ENCODE peak calls at places on chromosomes 4 and X, in six cellular contexts. N is BJ, G is tibial artery, Z is ovary, Y is left lung, V is neural progenitor cell. T is an unnamed sample.

GRCh38 chr4:150283689-150284088 is 205.4 kb downstream of the DCLK2 start:
- DNase-seq in N (peak), G (no peak), Z (no peak), Y (no peak), V (no peak), T (no peak)

GRCh38 chr4:6972911-6973310 is 63.3 kb downstream of the TBC1D14 start:
- DNase-seq in N (no peak), G (no peak), Z (no peak), Y (no peak), V (peak), T (no peak)

GRCh38 chrX:55783723-55784122 is 66.2 kb downstream of the RRAGB start:
- DNase-seq in N (no peak), G (no peak), Z (no peak), Y (no peak), V (no peak), T (no peak)

GRCh38 chr4:76989391-76990061 is 40.0 kb downstream of the SEPTIN11 start:
- DNase-seq in N (no peak), G (no peak), Z (no peak), Y (no peak), V (no peak), T (no peak)

GRCh38 chrX:53494427-53494826 is 60.3 kb upstream of the HSD17B10 start:
- DNase-seq in N (no peak), G (no peak), Z (no peak), Y (no peak), V (no peak), T (no peak)

GRCh38 chrX:3044671-3045070 is 3.4 kb downstream of the ARSF start:
- DNase-seq in N (no peak), G (no peak), Z (no peak), Y (no peak), V (no peak), T (no peak)

GRCh38 chrX:47143894-47144625 is 442 bp downstream of the NDUFB11 start:
- DNase-seq in N (peak), G (no peak), Z (peak), Y (no peak), V (peak), T (no peak)

GRCh38 chr4:145177511-145177905 is 2.9 kb downstream of the OTUD4 start:
- DNase-seq in N (no peak), G (no peak), Z (no peak), Y (no peak), V (no peak), T (no peak)

GRCh38 chr4:139014391-139015268 is 951 bp upstream of the NOCT start:
- DNase-seq in N (peak), G (no peak), Z (no peak), Y (no peak), V (no peak), T (no peak)

GRCh38 chrX:1661048-1661921 is 46.4 kb downstream of the ASMT start:
- DNase-seq in N (no peak), G (peak), Z (no peak), Y (peak), V (peak), T (no peak)

GRCh38 chr4:152856960-152857359 is 77.2 kb downstream of the ARFIP1 start:
- DNase-seq in N (no peak), G (no peak), Z (no peak), Y (no peak), V (no peak), T (no peak)

GRCh38 chr4:127601029-127601428 is 31.7 kb upstream of the INTU start:
- DNase-seq in N (no peak), G (no peak), Z (no peak), Y (no peak), V (no peak), T (no peak)

GRCh38 chrX:13266641-13267420 is 53.0 kb downstream of the ATXN3L start:
- DNase-seq in N (no peak), G (no peak), Z (no peak), Y (no peak), V (peak), T (no peak)

GRCh38 chr4:67700119-67700873 is 659 bp downstream of the UBA6 start:
- DNase-seq in N (no peak), G (no peak), Z (no peak), Y (no peak), V (no peak), T (no peak)

GRCh38 chr4:107253090-107253489 is 217.0 kb upstream of the DKK2 start:
- DNase-seq in N (no peak), G (no peak), Z (no peak), Y (no peak), V (no peak), T (no peak)

GRCh38 chr4:120773641-120774040 is 148.9 kb downstream of the PRDM5 start:
- DNase-seq in N (no peak), G (no peak), Z (no peak), Y (no peak), V (no peak), T (no peak)

GRCh38 chr4:82733636-82734035 is 65.0 kb downstream of the SCD5 start:
- DNase-seq in N (no peak), G (no peak), Z (no peak), Y (no peak), V (no peak), T (no peak)

GRCh38 chr4:83810428-83810827 is 274.5 kb downstream of the GPAT3 start:
- DNase-seq in N (no peak), G (no peak), Z (no peak), Y (no peak), V (no peak), T (no peak)

GRCh38 chr4:149887091-149887490 is 71.4 kb upstream of the IQCM start:
- DNase-seq in N (no peak), G (no peak), Z (no peak), Y (no peak), V (no peak), T (no peak)

GRCh38 chr4:32117696-32118095 is 1397.5 kb downstream of the PCDH7 start:
- DNase-seq in N (no peak), G (no peak), Z (no peak), Y (no peak), V (peak), T (no peak)

GRCh38 chr4:128700659-128701350 is 108.7 kb upstream of the JADE1 start:
- DNase-seq in N (no peak), G (no peak), Z (no peak), Y (no peak), V (no peak), T (no peak)

GRCh38 chrX:153526801-153527599 is 9.6 kb downstream of the ATP2B3 start:
- DNase-seq in N (no peak), G (no peak), Z (no peak), Y (no peak), V (no peak), T (no peak)

GRCh38 chr4:80731436-80731835 is 299.1 kb upstream of the BMP3 start:
- DNase-seq in N (no peak), G (no peak), Z (no peak), Y (no peak), V (peak), T (no peak)

GRCh38 chrX:23902419-23902818 is 5.3 kb downstream of the APOO start:
- DNase-seq in N (no peak), G (no peak), Z (no peak), Y (no peak), V (peak), T (no peak)

GRCh38 chr4:140355288-140355687 is 18.2 kb upstream of the SCOC start:
- DNase-seq in N (no peak), G (no peak), Z (no peak), Y (no peak), V (no peak), T (no peak)

GRCh38 chrX:84340981-84341380 is 153.0 kb upstream of the RPS6KA6 start:
- DNase-seq in N (no peak), G (no peak), Z (no peak), Y (no peak), V (no peak), T (no peak)

GRCh38 chr4:77699731-77700210 is 94.2 kb downstream of the CXCL13 start:
- DNase-seq in N (peak), G (no peak), Z (no peak), Y (no peak), V (peak), T (no peak)

GRCh38 chr4:174255790-174256189 is 27.7 kb downstream of the FBXO8 start:
- DNase-seq in N (no peak), G (no peak), Z (no peak), Y (no peak), V (no peak), T (no peak)

GRCh38 chr4:10020106-10020505 is 1.2 kb downstream of the SLC2A9 start:
- DNase-seq in N (no peak), G (no peak), Z (no peak), Y (no peak), V (no peak), T (no peak)

GRCh38 chr4:94534401-94535312 is 82.9 kb downstream of the PDLIM5 start:
- DNase-seq in N (no peak), G (no peak), Z (no peak), Y (no peak), V (no peak), T (no peak)

GRCh38 chr4:105192474-105192873 is 45.8 kb downstream of the TET2 start:
- DNase-seq in N (no peak), G (no peak), Z (no peak), Y (no peak), V (no peak), T (no peak)

GRCh38 chr4:31422006-31422405 is 701.8 kb downstream of the PCDH7 start:
- DNase-seq in N (no peak), G (no peak), Z (no peak), Y (no peak), V (no peak), T (no peak)

GRCh38 chr4:16165931-16166330 is 60.3 kb downstream of the TAPT1 start:
- DNase-seq in N (no peak), G (no peak), Z (no peak), Y (no peak), V (no peak), T (no peak)

GRCh38 chrX:17987783-17988182 is 126.7 kb upstream of the RAI2 start:
- DNase-seq in N (no peak), G (no peak), Z (no peak), Y (no peak), V (no peak), T (no peak)

GRCh38 chr4:140150636-140150885 is 3.4 kb downstream of the MAML3 start:
- DNase-seq in N (no peak), G (no peak), Z (no peak), Y (no peak), V (no peak), T (peak)

GRCh38 chr4:156512622-156513021 is 459.0 kb downstream of the PDGFC start:
- DNase-seq in N (no peak), G (no peak), Z (no peak), Y (no peak), V (no peak), T (no peak)

GRCh38 chrX:1244164-1245076 is 24.2 kb upstream of the CSF2RA start:
- DNase-seq in N (no peak), G (no peak), Z (no peak), Y (no peak), V (peak), T (no peak)

GRCh38 chr4:184424993-184425758 is 49.2 kb downstream of the IRF2 start:
- DNase-seq in N (no peak), G (no peak), Z (peak), Y (no peak), V (no peak), T (no peak)

GRCh38 chr4:6322761-6323566 is 53.3 kb downstream of the WFS1 start:
- DNase-seq in N (no peak), G (no peak), Z (no peak), Y (no peak), V (no peak), T (no peak)

GRCh38 chrX:4243759-4244158 is 530.3 kb upstream of the PRKX start:
- DNase-seq in N (no peak), G (no peak), Z (no peak), Y (no peak), V (no peak), T (no peak)

DNA sequence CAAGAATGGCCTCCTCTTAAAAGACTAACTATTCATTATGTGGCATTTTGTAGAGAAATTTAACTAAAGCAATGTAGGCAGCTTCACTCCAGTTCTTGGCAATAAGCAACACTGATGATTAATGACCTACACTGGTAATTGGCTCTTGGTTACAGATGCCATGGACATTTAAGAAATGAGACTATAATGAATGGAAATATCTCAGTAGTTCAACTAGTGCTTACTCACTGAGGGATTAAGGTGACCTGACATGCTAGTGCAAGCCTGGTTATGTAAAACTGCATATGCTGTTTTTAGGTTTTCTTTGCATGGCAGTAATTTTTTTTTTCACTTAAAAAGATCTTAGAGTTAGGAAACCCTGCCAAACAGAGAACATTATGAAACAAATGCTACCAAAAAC is 152.7 kb upstream of the AADAT start:
- DNase-seq in N (no peak), G (no peak), Z (no peak), Y (no peak), V (no peak), T (no peak)
- H3K4me3 ChIP-seq in N (no peak), G (no peak), Z (no peak), Y (no peak), V (no peak), T (no peak)

DNA sequence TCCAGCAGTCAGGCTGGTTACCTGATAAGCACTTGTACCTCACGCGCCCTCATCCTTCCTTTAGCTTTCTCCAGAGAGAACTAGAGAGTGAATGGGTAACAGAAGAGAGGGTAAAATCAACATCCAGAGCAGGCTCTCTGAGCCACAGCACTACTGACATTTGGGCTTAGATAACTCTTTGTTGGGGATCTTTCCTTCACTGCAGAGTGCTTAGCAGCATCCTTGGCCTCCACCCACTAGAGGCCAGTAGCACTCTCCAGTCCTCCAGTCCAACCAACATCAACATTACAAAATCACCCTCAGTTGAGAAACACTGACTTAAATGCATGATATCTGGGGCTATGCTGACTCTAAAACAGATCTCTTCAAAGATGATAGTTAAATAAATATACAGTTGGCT is 220.7 kb downstream of the TACR3 start:
- DNase-seq in N (no peak), G (no peak), Z (no peak), Y (no peak), V (no peak), T (no peak)
- TF ChIP-seq CTCF in N (no peak), G (no peak), Z (no peak), Y (no peak), V (peak), T (no peak)

GRCh38 chr4:110512901-110513300 is 36.9 kb downstream of the ENPEP start:
- DNase-seq in N (no peak), G (no peak), Z (no peak), Y (no peak), V (no peak), T (no peak)

GRCh38 chr4:110518889-110519490 is 43.0 kb downstream of the ENPEP start:
- DNase-seq in N (no peak), G (no peak), Z (no peak), Y (no peak), V (peak), T (no peak)

GRCh38 chr4:110515676-110516075 is 39.7 kb downstream of the ENPEP start:
- DNase-seq in N (no peak), G (no peak), Z (no peak), Y (no peak), V (no peak), T (no peak)

GRCh38 chr4:110514889-110515479 is 39.0 kb downstream of the ENPEP start:
- DNase-seq in N (no peak), G (no peak), Z (no peak), Y (no peak), V (peak), T (no peak)

GRCh38 chr4:110516106-110516922 is 40.4 kb downstream of the ENPEP start:
- DNase-seq in N (no peak), G (peak), Z (peak), Y (peak), V (peak), T (peak)
- H3K4me3 ChIP-seq in N (no peak), G (peak), Z (peak), Y (peak), V (no peak), T (peak)

DNA sequence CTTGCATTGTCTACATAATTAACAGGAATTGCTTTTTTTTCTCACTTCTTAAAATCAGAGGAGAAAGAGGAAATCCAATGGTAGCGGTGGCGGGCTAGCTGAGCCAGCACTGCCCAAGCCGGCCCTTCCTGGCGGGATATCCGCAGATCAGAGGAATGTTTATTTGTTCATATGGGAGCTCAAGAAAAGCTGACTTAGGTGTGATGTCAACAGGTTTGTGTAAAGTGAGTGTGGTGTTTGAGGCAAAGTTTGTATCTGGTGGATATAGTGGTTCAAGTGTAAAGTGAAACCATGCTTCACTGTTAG is 466 bp upstream of the SLC39A8 start:
- DNase-seq in N (no peak), G (no peak), Z (no peak), Y (no peak), V (no peak), T (no peak)
- TF ChIP-seq CTCF in N (no peak), G (no peak), Z (no peak), Y (no peak), V (no peak), T (peak)

GRCh38 chr4:19776929-19777328 is 474.8 kb upstream of the SLIT2 start:
- DNase-seq in N (no peak), G (no peak), Z (no peak), Y (no peak), V (no peak), T (no peak)

GRCh38 chr4:19780871-19781270 is 470.8 kb upstream of the SLIT2 start:
- DNase-seq in N (no peak), G (no peak), Z (no peak), Y (no peak), V (no peak), T (no peak)

GRCh38 chr4:19772581-19772980 is 479.1 kb upstream of the SLIT2 start:
- DNase-seq in N (no peak), G (no peak), Z (no peak), Y (no peak), V (no peak), T (no peak)

GRCh38 chr4:19774690-19775256 is 476.9 kb upstream of the SLIT2 start:
- DNase-seq in N (no peak), G (no peak), Z (no peak), Y (no peak), V (no peak), T (no peak)

GRCh38 chr4:19776021-19776459 is 475.7 kb upstream of the SLIT2 start:
- DNase-seq in N (peak), G (no peak), Z (no peak), Y (no peak), V (peak), T (no peak)
- H3K4me3 ChIP-seq in N (no peak), G (no peak), Z (no peak), Y (no peak), V (no peak), T (no peak)

GRCh38 chr4:147968641-147969040 is 236.8 kb downstream of the ARHGAP10 start:
- DNase-seq in N (no peak), G (no peak), Z (no peak), Y (no peak), V (no peak), T (no peak)

GRCh38 chr4:147970003-147970402 is 238.1 kb downstream of the ARHGAP10 start:
- DNase-seq in N (no peak), G (no peak), Z (no peak), Y (no peak), V (no peak), T (no peak)

GRCh38 chr4:147965873-147966272 is 234.0 kb downstream of the ARHGAP10 start:
- DNase-seq in N (no peak), G (no peak), Z (no peak), Y (no peak), V (no peak), T (no peak)

GRCh38 chr4:147965056-147965455 is 233.2 kb downstream of the ARHGAP10 start:
- DNase-seq in N (no peak), G (no peak), Z (no peak), Y (no peak), V (no peak), T (no peak)

DNA sequence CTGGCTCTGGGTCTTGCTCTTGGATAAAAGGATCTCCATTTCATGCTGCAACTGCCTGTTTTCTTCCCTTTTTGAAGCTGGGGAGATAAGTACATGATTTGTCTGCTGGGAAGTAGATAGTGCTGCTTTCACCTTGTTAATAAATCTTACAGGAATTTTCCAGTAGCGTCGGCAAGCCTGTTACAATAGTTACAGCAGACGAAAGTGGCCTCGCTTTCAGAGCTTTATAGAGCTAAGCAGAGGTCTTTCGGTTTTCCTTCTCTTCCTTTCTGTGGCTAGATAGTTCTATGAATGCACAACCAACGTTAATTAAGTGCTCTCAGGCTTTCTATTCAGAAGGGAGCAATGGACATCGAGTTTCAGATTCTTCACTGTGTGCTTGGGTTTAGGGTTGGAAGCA is 237.7 kb downstream of the ARHGAP10 start:
- DNase-seq in N (no peak), G (no peak), Z (no peak), Y (no peak), V (no peak), T (no peak)
- TF ChIP-seq CTCF in N (no peak), G (no peak), Z (no peak), Y (no peak), V (no peak), T (no peak)

GRCh38 chr4:126544276-126544675 is 1088.5 kb upstream of the INTU start:
- DNase-seq in N (no peak), G (no peak), Z (no peak), Y (no peak), V (no peak), T (no peak)

GRCh38 chr4:126541820-126542219 is 1090.9 kb upstream of the INTU start:
- DNase-seq in N (no peak), G (no peak), Z (no peak), Y (no peak), V (no peak), T (no peak)

DNA sequence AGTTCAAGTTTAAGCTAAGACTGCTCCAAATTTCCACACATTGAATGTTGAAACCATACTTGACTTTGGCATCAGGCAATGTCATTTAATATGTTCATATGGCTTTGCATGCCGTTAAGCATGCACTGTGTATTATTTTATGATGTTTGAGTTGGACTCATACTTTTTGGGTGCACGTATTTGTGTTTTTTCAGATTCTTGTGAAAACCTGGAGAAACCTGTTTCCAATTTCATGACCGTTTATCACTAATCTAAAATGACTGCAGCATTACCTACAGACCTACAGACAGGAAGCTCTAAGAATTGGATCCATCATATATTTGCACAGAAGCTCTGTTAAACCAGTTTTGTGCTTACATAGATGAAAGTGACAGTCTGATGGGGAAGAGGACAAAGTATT is 1093.0 kb upstream of the INTU start:
- DNase-seq in N (no peak), G (no peak), Z (no peak), Y (no peak), V (no peak), T (no peak)
- H3K4me3 ChIP-seq in N (no peak), G (no peak), Z (no peak), Y (no peak), V (no peak), T (no peak)

T was measured in dorsolateral prefrontal cortex.